ENCODE peak calls at places on chromosomes 6 and 20, in four cellular contexts. One of them, this sample, is unnamed.

GRCh38 chr6:85775883-85776282 is 133.2 kb upstream of the SYNCRIP start:
- DNase-seq in HCT116: no peak
- DNase-seq in SK-N-SH: no peak
- DNase-seq in K562: no peak
- DNase-seq in this sample: no peak

GRCh38 chr6:109867009-109867969 is 110.8 kb upstream of the GPR6 start:
- DNase-seq in SK-N-SH: no peak
- DNase-seq in K562: peak; percentile 51
- DNase-seq in HCT116: no peak
- DNase-seq in this sample: peak; percentile 12

GRCh38 chr20:49641683-49642649 is 71.7 kb downstream of the B4GALT5 start:
- DNase-seq in HCT116: no peak
- DNase-seq in K562: no peak
- DNase-seq in SK-N-SH: no peak
- DNase-seq in this sample: no peak

GRCh38 chr6:11525468-11526155 is 11.9 kb upstream of the TMEM170B start:
- DNase-seq in K562: no peak
- DNase-seq in HCT116: no peak
- DNase-seq in SK-N-SH: no peak
- DNase-seq in this sample: no peak

GRCh38 chr6:25017486-25017885 is 81.7 kb upstream of the RIPOR2 start:
- DNase-seq in HCT116: no peak
- DNase-seq in SK-N-SH: no peak
- DNase-seq in K562: no peak
- DNase-seq in this sample: no peak

GRCh38 chr6:95431637-95432228 is 145.6 kb upstream of the MANEA start:
- DNase-seq in K562: peak; percentile 51
- DNase-seq in SK-N-SH: peak; percentile 39
- DNase-seq in HCT116: peak; percentile 23
- DNase-seq in this sample: peak; percentile 9

GRCh38 chr20:37714973-37715657 is 21.3 kb downstream of the CTNNBL1 start:
- DNase-seq in K562: no peak
- DNase-seq in SK-N-SH: no peak
- DNase-seq in HCT116: no peak
- DNase-seq in this sample: no peak

GRCh38 chr6:150409576-150410066 is 40.8 kb downstream of the IYD start:
- DNase-seq in SK-N-SH: no peak
- DNase-seq in HCT116: no peak
- DNase-seq in K562: peak; percentile 18
- DNase-seq in this sample: no peak

GRCh38 chr6:166626177-166627038 is 643 bp downstream of the RPS6KA2 start:
- DNase-seq in K562: no peak
- DNase-seq in SK-N-SH: peak; percentile 64
- DNase-seq in HCT116: no peak
- DNase-seq in this sample: no peak

GRCh38 chr6:1473166-1473565 is 83.8 kb downstream of the FOXF2 start:
- DNase-seq in K562: no peak
- DNase-seq in HCT116: no peak
- DNase-seq in SK-N-SH: no peak
- DNase-seq in this sample: no peak

GRCh38 chr6:109961666-109962065 is 16.4 kb upstream of the GPR6 start:
- DNase-seq in SK-N-SH: no peak
- DNase-seq in K562: no peak
- DNase-seq in HCT116: peak; percentile 76
- DNase-seq in this sample: no peak

GRCh38 chr6:168849459-168849858 is 404.2 kb downstream of the THBS2 start:
- DNase-seq in HCT116: no peak
- DNase-seq in K562: no peak
- DNase-seq in SK-N-SH: no peak
- DNase-seq in this sample: no peak

GRCh38 chr6:148973809-148974208 is 227.0 kb downstream of the UST start:
- DNase-seq in HCT116: peak; percentile 21
- DNase-seq in SK-N-SH: peak; percentile 27
- DNase-seq in K562: peak; percentile 14
- DNase-seq in this sample: peak; percentile 50

GRCh38 chr20:40860487-40860902 is 168.1 kb upstream of the TOP1 start:
- DNase-seq in K562: no peak
- DNase-seq in SK-N-SH: no peak
- DNase-seq in HCT116: peak; percentile 85
- DNase-seq in this sample: peak; percentile 63

GRCh38 chr6:85241515-85241914 is 208.4 kb upstream of the NT5E start:
- DNase-seq in HCT116: no peak
- DNase-seq in SK-N-SH: no peak
- DNase-seq in K562: no peak
- DNase-seq in this sample: no peak

GRCh38 chr6:116446399-116446798 is 14.8 kb upstream of the CALHM6 start:
- DNase-seq in SK-N-SH: no peak
- DNase-seq in HCT116: no peak
- DNase-seq in K562: no peak
- DNase-seq in this sample: no peak
- TF ChIP-seq JUND in SK-N-SH: no peak
- TF ChIP-seq JUND in HCT116: no peak
- TF ChIP-seq JUND in K562: no peak
- TF ChIP-seq JUND in this sample: no peak

DNA sequence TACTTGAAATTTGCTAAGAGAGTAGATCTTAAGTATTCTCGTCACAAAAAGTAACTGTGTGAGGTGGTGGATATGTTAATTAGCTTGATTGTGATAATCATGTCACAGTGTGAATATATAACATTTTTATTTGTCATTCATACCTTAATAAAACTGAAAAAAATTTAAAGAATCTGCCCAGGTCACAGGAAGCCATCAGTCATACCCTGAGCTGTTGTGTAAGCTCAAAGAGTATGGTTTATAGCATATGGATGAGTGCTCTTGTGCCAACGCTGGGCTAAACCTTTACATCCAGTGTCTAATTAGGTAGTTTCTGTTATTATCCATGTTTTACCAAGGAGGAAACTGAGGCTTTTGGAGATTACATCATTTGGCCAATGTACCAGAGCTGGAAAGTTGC is 11.3 kb downstream of the PKIG start:
- DNase-seq in HCT116: no peak
- DNase-seq in K562: no peak
- DNase-seq in SK-N-SH: no peak
- DNase-seq in this sample: no peak
- TF ChIP-seq JUND in HCT116: no peak
- TF ChIP-seq JUND in K562: no peak
- TF ChIP-seq JUND in SK-N-SH: no peak
- TF ChIP-seq JUND in this sample: no peak

GRCh38 chr20:50735813-50736212 is 4.4 kb downstream of the PARD6B start:
- DNase-seq in SK-N-SH: no peak
- DNase-seq in K562: no peak
- DNase-seq in HCT116: no peak
- DNase-seq in this sample: no peak
- TF ChIP-seq JUND in SK-N-SH: no peak
- TF ChIP-seq JUND in K562: peak; percentile 63
- TF ChIP-seq JUND in HCT116: no peak
- TF ChIP-seq JUND in this sample: peak; percentile 34

DNA sequence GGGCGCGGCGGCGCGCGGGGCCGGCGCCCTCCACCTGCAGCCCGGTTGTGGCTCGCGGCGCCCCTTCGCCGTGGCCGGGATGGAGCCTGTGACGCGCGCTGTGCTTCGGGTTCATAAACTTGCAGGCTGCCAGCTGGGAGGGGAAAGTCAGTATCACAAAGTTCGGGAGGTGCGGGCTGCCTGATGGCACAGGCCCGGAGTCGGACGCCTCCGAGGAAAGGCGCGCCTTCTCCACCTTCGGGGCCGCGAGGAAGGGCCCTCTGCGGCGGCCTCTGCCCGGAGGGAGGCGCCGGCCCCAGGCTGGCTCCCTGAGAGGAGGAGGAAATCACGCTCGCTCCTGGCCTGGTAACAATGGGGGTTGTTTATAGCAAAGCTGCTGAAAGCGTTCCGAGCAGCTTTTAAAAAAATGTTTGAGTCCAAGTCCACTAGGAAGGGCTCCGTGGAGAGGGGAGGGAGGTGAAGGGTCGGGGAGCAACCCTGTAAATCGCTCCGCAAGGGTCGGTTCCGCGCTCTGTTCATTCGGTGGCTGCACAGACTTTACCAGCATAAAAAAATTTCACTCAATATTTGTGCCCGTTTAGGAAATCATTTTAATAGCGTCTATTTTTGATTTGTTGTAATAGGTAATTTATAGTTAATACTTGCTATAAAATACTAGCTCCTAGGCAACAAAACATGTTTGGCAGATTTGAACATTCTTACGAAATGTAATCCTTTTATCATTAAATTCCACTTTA is 1.0 kb downstream of the AFDN start:
- DNase-seq in HCT116: no peak
- DNase-seq in K562: peak; percentile 75
- DNase-seq in SK-N-SH: peak; percentile 74
- DNase-seq in this sample: peak; percentile 52
- TF ChIP-seq JUND in HCT116: no peak
- TF ChIP-seq JUND in K562: no peak
- TF ChIP-seq JUND in SK-N-SH: no peak
- TF ChIP-seq JUND in this sample: no peak

DNA sequence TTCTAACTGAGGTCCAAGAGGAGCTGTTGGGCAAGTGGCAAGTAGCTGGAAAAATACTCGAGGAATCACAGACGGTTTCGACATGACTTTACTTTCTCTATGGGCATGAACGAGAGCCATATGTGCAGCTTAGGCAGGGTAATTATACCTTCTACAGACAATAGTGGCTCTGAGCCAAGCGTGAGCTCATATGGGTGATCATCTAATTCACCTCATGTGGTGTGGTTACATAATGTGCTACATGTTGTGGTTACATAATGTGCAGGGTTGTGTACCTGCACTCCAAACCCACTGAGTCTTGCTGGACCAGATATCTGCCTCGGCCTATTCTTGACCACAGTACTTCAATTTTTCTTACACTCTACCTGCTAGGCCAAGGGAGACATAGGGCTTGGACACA is 771.7 kb upstream of the EYS start:
- DNase-seq in K562: no peak
- DNase-seq in SK-N-SH: no peak
- DNase-seq in HCT116: no peak
- DNase-seq in this sample: no peak
- TF ChIP-seq JUND in K562: no peak
- TF ChIP-seq JUND in SK-N-SH: no peak
- TF ChIP-seq JUND in HCT116: no peak
- TF ChIP-seq JUND in this sample: no peak

DNA sequence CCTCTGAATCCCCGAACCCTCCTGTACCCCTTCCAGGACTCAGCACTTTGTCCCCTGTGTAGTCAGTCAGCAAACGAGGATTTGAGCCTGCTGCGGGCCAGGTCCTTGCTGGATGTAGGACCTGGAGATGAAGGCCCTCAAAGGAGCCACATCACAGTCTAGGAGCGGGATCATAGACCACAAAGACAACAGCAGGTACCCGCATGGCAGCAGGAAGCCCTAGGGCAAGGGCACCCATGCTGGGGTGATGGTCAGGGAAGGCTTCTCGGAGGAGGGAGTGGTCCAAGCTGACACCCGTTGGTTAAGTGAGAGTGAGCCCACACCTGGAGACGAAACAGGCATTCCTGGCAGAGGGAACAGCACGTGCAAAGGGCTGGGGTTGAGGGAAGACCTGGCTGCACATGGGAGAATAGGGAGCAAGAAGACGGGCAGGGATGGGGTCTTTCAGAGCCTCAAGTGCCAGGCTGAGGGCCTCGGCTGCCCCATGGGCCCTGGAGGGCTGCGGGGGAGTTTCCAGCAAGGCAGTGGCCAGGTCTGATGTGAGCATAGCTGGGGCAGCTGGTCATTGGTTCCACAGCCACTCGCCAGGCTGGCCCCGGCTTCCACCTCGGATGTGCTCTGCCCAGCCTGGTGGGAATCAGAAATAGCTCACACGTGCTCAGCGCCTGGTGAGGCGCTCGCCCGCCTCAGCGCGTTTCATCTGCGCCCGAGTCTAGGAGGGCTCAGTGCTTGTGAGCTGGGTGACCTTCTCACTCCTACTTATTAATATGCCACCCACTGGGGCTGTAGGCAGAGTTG is 15.0 kb downstream of the DLGAP4 start:
- DNase-seq in SK-N-SH: no peak
- DNase-seq in HCT116: no peak
- DNase-seq in K562: no peak
- DNase-seq in this sample: no peak
- TF ChIP-seq JUND in SK-N-SH: no peak
- TF ChIP-seq JUND in HCT116: no peak
- TF ChIP-seq JUND in K562: no peak
- TF ChIP-seq JUND in this sample: no peak

GRCh38 chr6:118784641-118785164 is 109.2 kb upstream of the ASF1A start:
- DNase-seq in HCT116: no peak
- DNase-seq in K562: no peak
- DNase-seq in SK-N-SH: peak; percentile 33
- DNase-seq in this sample: no peak

GRCh38 chr6:118780728-118781127 is 113.2 kb upstream of the ASF1A start:
- DNase-seq in K562: no peak
- DNase-seq in HCT116: no peak
- DNase-seq in SK-N-SH: no peak
- DNase-seq in this sample: no peak

GRCh38 chr6:118783931-118784528 is 109.9 kb upstream of the ASF1A start:
- DNase-seq in K562: no peak
- DNase-seq in HCT116: no peak
- DNase-seq in SK-N-SH: no peak
- DNase-seq in this sample: no peak

GRCh38 chr6:118785601-118786000 is 108.4 kb upstream of the ASF1A start:
- DNase-seq in K562: no peak
- DNase-seq in HCT116: no peak
- DNase-seq in SK-N-SH: no peak
- DNase-seq in this sample: no peak

GRCh38 chr6:118781897-118782296 is 112.1 kb upstream of the ASF1A start:
- DNase-seq in HCT116: no peak
- DNase-seq in K562: no peak
- DNase-seq in SK-N-SH: no peak
- DNase-seq in this sample: no peak
- TF ChIP-seq JUND in HCT116: no peak
- TF ChIP-seq JUND in K562: no peak
- TF ChIP-seq JUND in SK-N-SH: no peak
- TF ChIP-seq JUND in this sample: no peak

DNA sequence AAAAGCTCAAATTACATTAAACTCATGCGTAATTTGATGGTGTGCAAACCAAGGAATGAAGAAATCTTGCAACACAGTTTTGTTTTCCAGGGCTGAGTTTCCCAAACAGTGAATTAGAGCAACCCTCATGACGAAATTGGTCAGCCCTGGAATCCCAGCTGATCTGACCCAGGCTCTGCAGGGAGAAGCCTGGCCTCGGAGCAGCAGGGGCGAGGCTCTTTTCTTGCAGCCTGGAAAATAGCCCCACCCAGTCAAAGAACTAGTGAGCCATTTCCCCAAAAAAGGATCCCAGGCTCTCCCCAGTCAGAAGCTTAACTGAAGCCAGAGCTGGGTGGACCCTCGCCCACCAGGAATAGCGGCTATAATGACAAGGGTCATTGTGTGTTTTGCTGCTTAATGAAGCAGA is 107.3 kb upstream of the SNX9 start:
- DNase-seq in SK-N-SH: no peak
- DNase-seq in K562: no peak
- DNase-seq in HCT116: no peak
- DNase-seq in this sample: no peak
- TF ChIP-seq JUND in SK-N-SH: no peak
- TF ChIP-seq JUND in K562: no peak
- TF ChIP-seq JUND in HCT116: no peak
- TF ChIP-seq JUND in this sample: no peak

GRCh38 chr20:44166477-44166876 is 20.5 kb downstream of the JPH2 start:
- DNase-seq in HCT116: no peak
- DNase-seq in SK-N-SH: no peak
- DNase-seq in K562: no peak
- DNase-seq in this sample: peak; percentile 59
- TF ChIP-seq JUND in HCT116: no peak
- TF ChIP-seq JUND in SK-N-SH: no peak
- TF ChIP-seq JUND in K562: no peak
- TF ChIP-seq JUND in this sample: no peak

GRCh38 chr6:429515-430121 is 38.1 kb downstream of the IRF4 start:
- DNase-seq in SK-N-SH: no peak
- DNase-seq in HCT116: no peak
- DNase-seq in K562: no peak
- DNase-seq in this sample: no peak
- TF ChIP-seq JUND in SK-N-SH: no peak
- TF ChIP-seq JUND in HCT116: no peak
- TF ChIP-seq JUND in K562: no peak
- TF ChIP-seq JUND in this sample: no peak

This sample was measured in T47D.